ENCODE peak calls at places on chromosome 4, in six cellular contexts. F, H, T, E, O and X are unnamed samples.

GRCh38 chr4:138439143-138439581 is 197.0 kb upstream of the SLC7A11 start:
- DNase-seq in T (no peak), F (no peak), H (no peak), E (no peak), O (no peak), X (no peak)

GRCh38 chr4:89562715-89563114 is 255.1 kb upstream of the GPRIN3 start:
- DNase-seq in E (no peak), F (no peak), O (no peak), H (no peak), T (no peak), X (no peak)

GRCh38 chr4:1402021-1402515 is 4.2 kb downstream of the NKX1-1 start:
- DNase-seq in F (no peak), T (no peak), O (no peak), E (no peak), H (no peak), X (no peak)

GRCh38 chr4:129109965-129110824 is 14.2 kb downstream of the C4orf33 start:
- DNase-seq in H (no peak), F (no peak), T (no peak), O (peak; percentile 23), E (no peak), X (no peak)

GRCh38 chr4:6907658-6908191 is 1.9 kb upstream of the TBC1D14 start:
- DNase-seq in E (peak; percentile 75), F (no peak), H (no peak), T (no peak), O (peak; percentile 68), X (no peak)

GRCh38 chr4:8585721-8586161 is 5.5 kb downstream of the GPR78 start:
- DNase-seq in T (no peak), E (no peak), O (no peak), H (no peak), F (no peak), X (no peak)

GRCh38 chr4:14446311-14446710 is 556.0 kb upstream of the CPEB2 start:
- DNase-seq in E (no peak), T (no peak), O (no peak), F (no peak), H (no peak), X (no peak)

GRCh38 chr4:151215295-151215694 is 61.7 kb upstream of the PRSS48 start:
- DNase-seq in H (no peak), F (peak; percentile 61), O (no peak), E (no peak), T (no peak), X (no peak)

GRCh38 chr4:108001540-108001939 is 11.9 kb downstream of the HADH start:
- DNase-seq in F (no peak), T (no peak), O (no peak), H (no peak), E (no peak), X (no peak)

GRCh38 chr4:37675587-37676290 is 10.4 kb downstream of the RELL1 start:
- DNase-seq in F (no peak), T (no peak), E (no peak), O (peak; percentile 48), H (no peak), X (no peak)

GRCh38 chr4:82523179-82523578 is 38.6 kb downstream of the TMEM150C start:
- DNase-seq in T (no peak), O (no peak), F (no peak), H (no peak), E (no peak), X (no peak)

GRCh38 chr4:167622481-167623240 is 388.4 kb upstream of the SPOCK3 start:
- DNase-seq in H (no peak), F (peak; percentile 30), O (peak; percentile 50), T (peak; percentile 47), E (peak; percentile 43), X (peak; percentile 6)

GRCh38 chr4:134024251-134024650 is 177.3 kb downstream of the PABPC4L start:
- DNase-seq in E (no peak), F (no peak), T (peak; percentile 32), H (no peak), O (no peak), X (no peak)

GRCh38 chr4:4847011-4847410 is 12.5 kb upstream of the MSX1 start:
- DNase-seq in H (no peak), T (no peak), O (no peak), E (no peak), F (no peak), X (no peak)

GRCh38 chr4:106868381-106869035 is 167.6 kb downstream of the DKK2 start:
- DNase-seq in E (no peak), F (no peak), H (no peak), O (no peak), T (no peak), X (no peak)

GRCh38 chr4:55303818-55304217 is 42.2 kb upstream of the SRD5A3 start:
- DNase-seq in O (no peak), H (no peak), E (no peak), F (no peak), T (peak; percentile 12), X (no peak)

GRCh38 chr4:56448301-56448700 is 12.2 kb downstream of the PAICS start:
- DNase-seq in O (no peak), T (no peak), E (no peak), H (no peak), F (no peak), X (no peak)

GRCh38 chr4:11130195-11130975 is 298.3 kb downstream of the HS3ST1 start:
- DNase-seq in O (no peak), T (no peak), H (no peak), F (peak; percentile 30), E (no peak), X (no peak)

GRCh38 chr4:24033626-24034025 is 143.8 kb upstream of the PPARGC1A start:
- DNase-seq in H (no peak), T (no peak), E (no peak), F (no peak), O (no peak), X (no peak)

GRCh38 chr4:128668566-128668965 is 140.9 kb upstream of the JADE1 start:
- DNase-seq in H (no peak), E (no peak), O (no peak), T (no peak), F (no peak), X (no peak)

GRCh38 chr4:7040760-7041159 is 2.4 kb upstream of the TADA2B start:
- DNase-seq in E (no peak), F (no peak), T (no peak), H (no peak), O (no peak), X (no peak)

GRCh38 chr4:17932041-17932440 is 89.5 kb downstream of the LCORL start:
- DNase-seq in H (no peak), F (no peak), E (no peak), O (no peak), T (no peak), X (no peak)

GRCh38 chr4:6948134-6948460 is 38.5 kb downstream of the TBC1D14 start:
- DNase-seq in E (no peak), O (no peak), T (no peak), H (no peak), F (no peak), X (no peak)

GRCh38 chr4:89266128-89266527 is 41.5 kb downstream of the GPRIN3 start:
- DNase-seq in O (no peak), H (no peak), F (no peak), T (no peak), E (no peak), X (no peak)

GRCh38 chr4:26322349-26322748 is 1.5 kb downstream of the RBPJ start:
- DNase-seq in H (no peak), O (no peak), T (peak; percentile 37), F (no peak), E (no peak), X (no peak)

GRCh38 chr4:26320159-26320452 is 708 bp upstream of the RBPJ start:
- DNase-seq in T (no peak), H (no peak), F (no peak), E (no peak), O (no peak), X (no peak)

GRCh38 chr4:26321326-26322276 is 787 bp downstream of the RBPJ start:
- DNase-seq in F (peak; percentile 21), T (peak; percentile 70), O (peak; percentile 23), H (no peak), E (peak; percentile 51), X (no peak)

GRCh38 chr4:26319467-26320158 is 1.2 kb upstream of the RBPJ start:
- DNase-seq in F (peak; percentile 99), T (peak; percentile 100), H (peak; percentile 97), O (peak; percentile 99), E (peak; percentile 98), X (peak; percentile 81)

GRCh38 chr4:26320453-26321325 is at the start of gene RBPJ:
- DNase-seq in F (peak; percentile 95), T (peak; percentile 97), E (peak; percentile 93), O (peak; percentile 91), H (peak; percentile 82), X (peak; percentile 69)
- TF ChIP-seq POLR2A in F (peak; percentile 56), T (peak; percentile 50), E (no peak), O (no peak), H (peak; percentile 51), X (peak; percentile 43)

DNA sequence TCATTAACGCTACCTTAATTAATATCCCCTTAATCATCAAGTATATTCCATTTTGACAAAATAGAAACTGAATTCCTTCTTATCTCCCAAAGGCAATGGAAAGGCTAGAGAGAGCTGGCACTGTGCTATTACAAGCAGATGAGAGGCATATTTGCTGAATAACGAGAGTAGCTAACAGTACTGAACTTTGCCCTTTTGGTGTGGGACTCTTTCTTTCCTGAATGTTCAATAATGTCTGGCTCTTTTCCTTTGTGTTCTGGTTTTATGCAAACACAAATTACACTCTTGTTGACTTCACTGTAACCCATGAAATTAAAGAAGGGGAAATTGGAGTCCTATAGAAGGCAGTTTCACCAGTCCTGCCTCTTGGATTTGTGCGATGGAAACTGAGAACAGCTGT is 63.5 kb downstream of the SHROOM3 start:
- DNase-seq in H (no peak), E (no peak), O (peak; percentile 17), F (no peak), T (no peak), X (no peak)
- TF ChIP-seq POLR2A in H (no peak), E (no peak), O (no peak), F (no peak), T (no peak), X (no peak)

DNA sequence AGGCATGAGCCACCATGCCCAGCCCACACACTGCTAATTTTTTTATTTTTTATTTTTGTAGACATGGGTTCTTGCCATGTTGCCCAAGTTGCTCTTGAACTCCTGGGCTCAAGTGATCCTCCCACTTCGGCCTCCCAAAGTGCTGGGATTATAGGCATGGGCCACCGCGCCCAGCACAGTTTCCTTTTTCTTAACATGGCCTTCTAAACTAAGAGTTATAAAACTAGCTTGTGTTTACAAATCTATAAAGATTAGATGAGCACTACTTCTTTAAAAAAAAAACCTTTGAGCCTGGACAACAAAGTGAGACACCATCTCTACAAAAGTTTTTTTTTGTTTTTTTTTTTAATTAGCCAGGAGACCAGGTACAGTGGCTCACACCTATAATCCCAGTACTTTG is 10.7 kb downstream of the GRSF1 start:
- DNase-seq in E (no peak), H (no peak), T (no peak), F (no peak), O (no peak), X (no peak)
- TF ChIP-seq POLR2A in E (no peak), H (no peak), T (no peak), F (no peak), O (no peak), X (no peak)

DNA sequence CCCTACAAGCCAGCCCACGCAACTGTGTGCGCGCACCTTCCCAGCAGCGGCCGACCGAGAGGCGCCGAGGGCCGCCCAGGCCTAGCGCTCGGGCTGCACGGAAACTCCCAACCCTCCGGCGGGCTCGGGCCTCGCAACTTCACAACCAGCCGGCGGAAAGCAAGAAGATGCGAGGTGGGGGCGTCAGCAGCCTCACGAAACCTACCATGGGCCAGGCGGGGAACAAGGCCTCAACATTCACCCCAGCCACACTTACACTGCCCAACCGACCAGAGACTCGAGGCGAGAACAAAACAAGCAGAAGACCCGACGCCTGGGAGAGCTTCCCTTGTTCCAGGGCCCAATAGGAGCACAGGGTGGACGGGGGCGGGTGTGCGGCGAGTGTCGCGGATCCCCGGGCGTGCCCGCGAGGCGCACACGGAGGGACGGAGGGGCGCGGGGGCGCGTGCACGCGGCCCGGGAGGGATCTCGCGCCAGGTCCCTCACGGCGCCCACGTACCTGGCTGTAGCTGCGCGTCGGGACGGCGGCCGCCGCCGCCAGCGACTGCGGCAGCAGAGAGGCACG is 636 bp downstream of the GRSF1 start:
- DNase-seq in H (peak; percentile 45), F (peak; percentile 80), E (peak; percentile 79), T (peak; percentile 80), O (peak; percentile 65), X (peak; percentile 46)
- TF ChIP-seq POLR2A in H (no peak), F (peak; percentile 48), E (no peak), T (no peak), O (no peak), X (no peak)